ENCODE peak calls at places on chromosomes 5 and 9, in six cellular contexts. I, O, Y, X, L and D are unnamed samples.

GRCh38 chr9:94888775-94889174 is 162.3 kb downstream of the AOPEP start:
- DNase-seq in I (no peak), O (no peak), Y (no peak), X (no peak), L (no peak), D (no peak)

GRCh38 chr5:66477591-66477990 is 118.6 kb upstream of the MAST4 start:
- DNase-seq in I (no peak), O (no peak), Y (no peak), X (no peak), L (no peak), D (no peak)

GRCh38 chr5:174903333-174903732 is 179.0 kb downstream of the MSX2 start:
- DNase-seq in I (no peak), O (no peak), Y (no peak), X (no peak), L (no peak), D (no peak)

GRCh38 chr5:35862126-35862525 is 5.4 kb downstream of the IL7R start:
- DNase-seq in I (no peak), O (no peak), Y (no peak), X (no peak), L (no peak), D (no peak)

GRCh38 chr5:93403529-93403928 is 177.5 kb downstream of the NR2F1-AS1 start:
- DNase-seq in I (no peak), O (no peak), Y (no peak), X (no peak), L (no peak), D (no peak)

GRCh38 chr5:81006955-81007636 is 46.9 kb downstream of the RASGRF2 start:
- DNase-seq in I (no peak), O (no peak), Y (no peak), X (no peak), L (no peak), D (no peak)

GRCh38 chr9:6644346-6645152 is 980 bp downstream of the GLDC start:
- DNase-seq in I (no peak), O (no peak), Y (no peak), X (no peak), L (peak; percentile 31), D (no peak)

GRCh38 chr5:83752700-83753099 is 32.0 kb upstream of the HAPLN1 start:
- DNase-seq in I (no peak), O (no peak), Y (no peak), X (no peak), L (no peak), D (no peak)

GRCh38 chr9:101451498-101451897 is 15.9 kb upstream of the ALDOB start:
- DNase-seq in I (no peak), O (no peak), Y (no peak), X (no peak), L (no peak), D (no peak)

DNA sequence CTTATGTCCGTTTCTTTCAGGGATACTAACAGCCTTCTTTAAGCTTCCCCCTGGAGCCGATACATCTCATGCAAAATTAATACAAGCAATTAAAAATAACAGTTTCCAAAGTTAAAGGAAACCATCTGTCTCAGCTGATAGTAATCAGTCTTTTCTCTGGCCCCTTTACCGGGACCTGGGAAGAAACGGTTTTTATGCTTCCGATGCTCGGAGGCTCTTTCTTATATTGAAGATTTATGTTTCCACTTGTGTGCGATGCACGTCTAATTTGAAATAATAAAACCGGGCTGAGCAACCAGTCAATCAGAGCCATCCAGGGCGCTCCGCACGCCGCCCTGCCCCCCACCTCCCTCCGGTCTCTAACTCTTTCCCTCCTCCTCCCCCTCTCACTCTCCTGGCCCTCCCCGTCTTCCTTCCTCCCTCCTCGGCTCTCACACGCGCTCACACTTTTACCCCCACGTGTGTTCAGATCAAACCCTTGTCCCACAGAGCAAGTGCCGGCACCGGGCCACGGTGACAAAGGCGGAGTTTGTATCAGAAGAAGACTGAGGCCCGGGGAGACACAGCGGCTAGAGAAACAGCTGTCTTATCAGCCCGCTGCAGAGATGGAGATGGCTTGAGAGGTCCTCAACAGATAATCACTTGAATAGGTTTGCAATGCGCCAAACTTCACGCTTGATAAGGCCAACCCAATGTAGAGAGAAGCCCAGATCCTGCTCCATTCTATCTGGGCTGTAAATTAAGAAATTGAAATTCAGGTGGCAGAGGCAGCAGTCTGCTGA is 5.1 kb upstream of the ELAVL2 start:
- DNase-seq in I (no peak), O (no peak), Y (no peak), X (no peak), L (peak; percentile 55), D (no peak)
- TF ChIP-seq EZH2 in I (no peak), O (no peak), Y (peak; percentile 99), X (no peak), L (no peak), D (no peak)

GRCh38 chr9:37331871-37332270 is 90.6 kb upstream of the GRHPR start:
- DNase-seq in I (no peak), O (no peak), Y (no peak), X (no peak), L (no peak), D (no peak)

GRCh38 chr9:37329576-37329975 is 92.9 kb upstream of the GRHPR start:
- DNase-seq in I (no peak), O (no peak), Y (peak; percentile 5), X (peak; percentile 13), L (peak; percentile 32), D (peak; percentile 10)

GRCh38 chr9:37335238-37335637 is 87.3 kb upstream of the GRHPR start:
- DNase-seq in I (no peak), O (no peak), Y (no peak), X (no peak), L (no peak), D (no peak)

GRCh38 chr9:37333288-37333687 is 89.2 kb upstream of the GRHPR start:
- DNase-seq in I (no peak), O (no peak), Y (no peak), X (no peak), L (peak; percentile 26), D (no peak)

DNA sequence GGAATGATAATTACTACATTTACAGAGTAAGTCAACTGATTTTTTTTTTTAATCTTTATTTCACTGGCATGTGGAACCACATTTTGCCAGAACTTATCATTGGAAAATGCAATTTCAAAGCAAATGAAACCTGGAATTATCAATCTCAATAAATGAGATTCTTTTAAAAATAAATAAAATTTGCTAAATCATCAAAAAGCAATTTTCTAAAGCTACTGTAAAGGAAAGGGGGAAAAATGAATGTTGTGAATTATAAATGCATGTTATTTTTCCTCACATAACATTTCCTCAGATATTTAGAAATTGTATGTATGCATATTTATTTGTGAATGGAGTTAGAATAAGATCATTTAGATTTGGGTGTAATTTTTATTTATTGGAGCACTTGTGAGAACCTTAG is 89.9 kb upstream of the GRHPR start:
- DNase-seq in I (no peak), O (no peak), Y (no peak), X (no peak), L (no peak), D (no peak)
- H3K27ac ChIP-seq in I (no peak overlapping the region), O (no peak overlapping the region), Y (no peak overlapping the region), X (no peak overlapping the region), L (no peak overlapping the region), D (no peak overlapping the region)

DNA sequence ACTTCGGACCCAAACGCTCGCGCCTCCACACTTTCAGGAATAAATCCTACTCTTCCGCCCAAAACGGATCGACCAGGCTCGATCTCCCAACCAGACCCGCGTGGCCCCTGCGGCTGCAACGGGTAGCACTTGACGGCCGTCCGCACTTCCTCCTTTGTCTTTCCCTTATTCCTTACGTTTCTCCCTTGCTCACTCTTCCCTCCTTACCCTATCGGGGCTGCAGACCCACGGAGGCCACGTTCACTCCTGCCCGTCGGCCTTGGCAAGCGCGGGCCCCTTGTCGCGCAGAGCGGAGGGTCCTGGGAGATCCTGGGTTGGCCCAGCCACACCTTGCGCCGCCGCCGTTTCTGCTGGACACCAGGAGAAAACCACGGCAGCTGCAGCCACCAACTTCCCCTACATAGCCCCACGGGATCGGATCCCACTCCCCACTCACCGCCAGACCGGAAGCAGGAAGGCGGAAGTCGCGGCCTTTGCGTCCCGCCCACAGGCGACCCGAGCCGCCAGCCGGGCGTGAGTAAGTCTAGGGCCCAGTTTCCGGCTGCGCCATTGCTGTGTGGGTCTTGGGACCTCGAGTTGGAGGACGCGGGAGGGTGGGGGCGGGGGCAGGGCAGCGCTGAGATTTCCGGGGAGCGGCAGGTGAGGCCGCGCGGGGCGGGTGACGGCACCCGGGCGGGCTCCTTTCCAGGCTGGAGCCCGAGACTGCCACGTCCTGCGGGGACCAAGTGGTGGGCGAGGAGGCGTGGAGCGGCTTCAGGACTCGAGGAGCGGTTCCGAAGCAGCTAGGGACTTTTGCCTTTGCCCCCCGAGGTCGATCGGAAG is at the start of gene SMIM15:
- DNase-seq in I (peak; percentile 54), O (peak; percentile 81), Y (peak; percentile 86), X (peak; percentile 89), L (peak; percentile 91), D (peak; percentile 80)
- TF ChIP-seq EZH2 in I (no peak), O (no peak), Y (no peak), X (no peak), L (no peak), D (no peak)

GRCh38 chr9:9499546-9499945 is 1113.3 kb downstream of the PTPRD start:
- DNase-seq in I (no peak), O (no peak), Y (no peak), X (no peak), L (no peak), D (no peak)
- H3K27ac ChIP-seq in I (no peak overlapping the region), O (no peak overlapping the region), Y (no peak overlapping the region), X (no peak overlapping the region), L (no peak overlapping the region), D (no peak overlapping the region)

GRCh38 chr5:159095218-159095617 is 4.5 kb downstream of the EBF1 start:
- DNase-seq in I (no peak), O (no peak), Y (no peak), X (no peak), L (peak; percentile 68), D (no peak)
- TF ChIP-seq EZH2 in I (no peak), O (no peak), Y (no peak), X (no peak), L (peak; percentile 40), D (peak; percentile 18)

GRCh38 chr5:30765227-30765626 is 428.3 kb upstream of the CDH6 start:
- DNase-seq in I (no peak), O (no peak), Y (no peak), X (peak; percentile 81), L (no peak), D (peak; percentile 73)
- H3K27ac ChIP-seq in I (no peak overlapping the region), O (no peak overlapping the region), Y (no peak overlapping the region), X (no peak overlapping the region), L (no peak overlapping the region), D (peak overlapping the region; percentile 44)